ENCODE peak calls at places on chromosomes 5 and 9, in five cellular contexts. One of them, this sample, is unnamed.

GRCh38 chr9:84187090-84187489 is 153.5 kb downstream of the SLC28A3 start:
- DNase-seq in trophoblast cell: no peak
- DNase-seq in IMR-90: no peak
- DNase-seq in neuronal stem cell: no peak
- DNase-seq in H9: no peak
- DNase-seq in this sample: no peak

GRCh38 chr5:91126448-91126847 is 256.7 kb downstream of the ARRDC3 start:
- DNase-seq in neuronal stem cell: no peak
- DNase-seq in trophoblast cell: no peak
- DNase-seq in H9: no peak
- DNase-seq in IMR-90: peak
- DNase-seq in this sample: no peak

GRCh38 chr5:141747646-141748229 is 65.7 kb upstream of the ARAP3 start:
- DNase-seq in H9: no peak
- DNase-seq in IMR-90: no peak
- DNase-seq in neuronal stem cell: no peak
- DNase-seq in trophoblast cell: no peak
- DNase-seq in this sample: no peak

GRCh38 chr5:120146787-120147186 is 317.3 kb upstream of the PRR16 start:
- DNase-seq in neuronal stem cell: no peak
- DNase-seq in trophoblast cell: no peak
- DNase-seq in H9: no peak
- DNase-seq in IMR-90: peak
- DNase-seq in this sample: no peak

GRCh38 chr5:132134384-132134783 is 60.8 kb downstream of the CSF2 start:
- DNase-seq in neuronal stem cell: no peak
- DNase-seq in IMR-90: peak
- DNase-seq in trophoblast cell: peak
- DNase-seq in H9: no peak
- DNase-seq in this sample: peak

GRCh38 chr5:1765141-1765879 is 34.3 kb downstream of the MRPL36 start:
- DNase-seq in trophoblast cell: no peak
- DNase-seq in neuronal stem cell: no peak
- DNase-seq in IMR-90: peak
- DNase-seq in H9: peak
- DNase-seq in this sample: no peak

GRCh38 chr5:158882660-158883059 is 217.1 kb downstream of the EBF1 start:
- DNase-seq in IMR-90: no peak
- DNase-seq in trophoblast cell: no peak
- DNase-seq in H9: no peak
- DNase-seq in neuronal stem cell: no peak
- DNase-seq in this sample: no peak

GRCh38 chr5:96344678-96345612 is 88.1 kb downstream of the PCSK1 start:
- DNase-seq in neuronal stem cell: peak
- DNase-seq in H9: no peak
- DNase-seq in IMR-90: peak
- DNase-seq in trophoblast cell: peak
- DNase-seq in this sample: peak

GRCh38 chr9:37938121-37938906 is 34.4 kb upstream of the SLC25A51 start:
- DNase-seq in neuronal stem cell: no peak
- DNase-seq in IMR-90: peak
- DNase-seq in H9: no peak
- DNase-seq in trophoblast cell: peak
- DNase-seq in this sample: peak

GRCh38 chr5:172429201-172429940 is 25.0 kb downstream of the SH3PXD2B start:
- DNase-seq in IMR-90: peak
- DNase-seq in H9: no peak
- DNase-seq in neuronal stem cell: no peak
- DNase-seq in trophoblast cell: peak
- DNase-seq in this sample: no peak

GRCh38 chr5:1894243-1894642 is 11.5 kb upstream of the IRX4 start:
- DNase-seq in H9: no peak
- DNase-seq in trophoblast cell: no peak
- DNase-seq in IMR-90: no peak
- DNase-seq in neuronal stem cell: no peak
- DNase-seq in this sample: peak

GRCh38 chr9:78112004-78112403 is 80.4 kb upstream of the GNAQ start:
- DNase-seq in H9: no peak
- DNase-seq in trophoblast cell: no peak
- DNase-seq in IMR-90: no peak
- DNase-seq in neuronal stem cell: no peak
- DNase-seq in this sample: no peak

GRCh38 chr9:21252727-21253547 is 13.1 kb upstream of the IFNA14 start:
- DNase-seq in IMR-90: peak
- DNase-seq in trophoblast cell: peak
- DNase-seq in H9: no peak
- DNase-seq in neuronal stem cell: peak
- DNase-seq in this sample: peak

GRCh38 chr9:5839572-5839902 is 6.6 kb upstream of the ERMP1 start:
- DNase-seq in IMR-90: no peak
- DNase-seq in H9: no peak
- DNase-seq in neuronal stem cell: no peak
- DNase-seq in trophoblast cell: no peak
- DNase-seq in this sample: no peak
- H3K18ac ChIP-seq in IMR-90: no peak
- H3K18ac ChIP-seq in H9: no peak
- H3K18ac ChIP-seq in neuronal stem cell: peak
- H3K18ac ChIP-seq in trophoblast cell: peak
- H3K18ac ChIP-seq in this sample: peak

GRCh38 chr9:134626576-134627416 is 14.8 kb upstream of the COL5A1 start:
- DNase-seq in H9: peak
- DNase-seq in IMR-90: peak
- DNase-seq in trophoblast cell: no peak
- DNase-seq in neuronal stem cell: no peak
- DNase-seq in this sample: peak
- H4K8ac ChIP-seq in H9: no peak
- H4K8ac ChIP-seq in IMR-90: peak
- H4K8ac ChIP-seq in trophoblast cell: no peak
- H4K8ac ChIP-seq in neuronal stem cell: no peak
- H4K8ac ChIP-seq in this sample: no peak

GRCh38 chr5:79621056-79621455 is 8.8 kb downstream of the TENT2 start:
- DNase-seq in trophoblast cell: peak
- DNase-seq in neuronal stem cell: no peak
- DNase-seq in H9: no peak
- DNase-seq in IMR-90: peak
- DNase-seq in this sample: no peak
- H3K23ac ChIP-seq in trophoblast cell: no peak
- H3K23ac ChIP-seq in neuronal stem cell: no peak
- H3K23ac ChIP-seq in H9: no peak
- H3K23ac ChIP-seq in IMR-90: no peak
- H3K23ac ChIP-seq in this sample: no peak

GRCh38 chr9:68778635-68779034 is 73.6 kb downstream of the PIP5K1B start:
- DNase-seq in trophoblast cell: no peak
- DNase-seq in IMR-90: no peak
- DNase-seq in H9: no peak
- DNase-seq in neuronal stem cell: no peak
- DNase-seq in this sample: no peak

GRCh38 chr9:68779558-68780376 is 74.7 kb downstream of the PIP5K1B start:
- DNase-seq in H9: peak
- DNase-seq in IMR-90: peak
- DNase-seq in neuronal stem cell: peak
- DNase-seq in trophoblast cell: peak
- DNase-seq in this sample: peak

GRCh38 chr9:68781866-68782265 is 76.8 kb downstream of the PIP5K1B start:
- DNase-seq in neuronal stem cell: no peak
- DNase-seq in trophoblast cell: no peak
- DNase-seq in H9: no peak
- DNase-seq in IMR-90: no peak
- DNase-seq in this sample: no peak

GRCh38 chr9:68780735-68781134 is 75.7 kb downstream of the PIP5K1B start:
- DNase-seq in trophoblast cell: no peak
- DNase-seq in IMR-90: peak
- DNase-seq in neuronal stem cell: no peak
- DNase-seq in H9: no peak
- DNase-seq in this sample: no peak

GRCh38 chr9:68780377-68780707 is 75.3 kb downstream of the PIP5K1B start:
- DNase-seq in IMR-90: no peak
- DNase-seq in H9: no peak
- DNase-seq in neuronal stem cell: no peak
- DNase-seq in trophoblast cell: no peak
- DNase-seq in this sample: no peak
- H3K18ac ChIP-seq in IMR-90: no peak
- H3K18ac ChIP-seq in H9: no peak
- H3K18ac ChIP-seq in neuronal stem cell: peak
- H3K18ac ChIP-seq in trophoblast cell: peak
- H3K18ac ChIP-seq in this sample: no peak

DNA sequence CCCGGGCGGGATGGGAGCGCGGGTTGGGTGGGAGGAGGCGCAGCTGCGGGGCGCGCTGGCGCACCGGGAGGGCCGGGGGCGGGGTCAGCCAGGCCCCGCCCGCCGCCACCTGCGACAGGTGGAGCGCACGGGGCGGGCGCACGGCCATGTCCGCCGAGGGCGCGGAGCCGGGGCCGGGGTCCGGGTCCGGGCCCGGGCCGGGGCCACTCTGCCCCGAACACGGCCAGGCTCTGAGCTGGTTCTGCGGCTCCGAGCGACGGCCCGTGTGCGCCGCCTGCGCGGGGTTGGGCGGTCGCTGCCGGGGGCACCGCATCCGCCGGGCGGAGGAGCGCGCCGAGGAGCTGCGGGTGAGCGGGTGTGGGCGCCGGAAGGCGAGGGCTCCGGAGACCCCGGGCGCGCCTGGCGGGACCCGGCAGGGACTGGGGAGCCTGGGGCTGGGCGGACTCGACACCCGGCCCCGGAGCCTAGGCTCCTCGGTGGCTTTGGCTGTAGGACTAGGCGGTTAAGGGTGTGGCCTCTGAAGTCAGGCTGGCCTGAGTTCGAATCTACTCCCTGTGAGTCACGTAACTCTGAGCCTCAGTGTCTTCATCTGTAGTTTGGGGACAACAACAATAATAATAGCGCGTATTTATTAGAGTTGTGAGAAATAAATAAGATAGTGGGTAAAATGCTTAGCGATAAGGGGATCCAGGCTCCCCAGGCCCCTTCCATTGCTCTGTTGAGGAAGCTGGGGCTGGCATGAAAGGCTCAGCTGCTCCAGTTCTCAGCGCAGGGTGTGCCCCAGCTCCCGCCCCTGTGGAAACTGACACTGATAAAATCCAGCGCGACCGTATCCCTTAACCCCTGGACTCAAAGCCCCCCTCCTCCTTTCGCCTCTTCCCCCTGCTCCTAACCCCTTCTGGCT is at the start of gene BSPRY:
- DNase-seq in trophoblast cell: peak
- DNase-seq in neuronal stem cell: no peak
- DNase-seq in H9: peak
- DNase-seq in IMR-90: no peak
- DNase-seq in this sample: no peak
- H4K8ac ChIP-seq in trophoblast cell: no peak
- H4K8ac ChIP-seq in neuronal stem cell: no peak
- H4K8ac ChIP-seq in H9: no peak
- H4K8ac ChIP-seq in IMR-90: no peak
- H4K8ac ChIP-seq in this sample: no peak

GRCh38 chr5:113169720-113170119 is 193.1 kb downstream of the DCP2 start:
- DNase-seq in H9: no peak
- DNase-seq in IMR-90: peak
- DNase-seq in trophoblast cell: peak
- DNase-seq in neuronal stem cell: no peak
- DNase-seq in this sample: no peak

GRCh38 chr5:113164016-113164415 is 187.4 kb downstream of the DCP2 start:
- DNase-seq in IMR-90: no peak
- DNase-seq in neuronal stem cell: no peak
- DNase-seq in trophoblast cell: no peak
- DNase-seq in H9: no peak
- DNase-seq in this sample: no peak

GRCh38 chr5:113166285-113166684 is 189.7 kb downstream of the DCP2 start:
- DNase-seq in trophoblast cell: no peak
- DNase-seq in neuronal stem cell: no peak
- DNase-seq in H9: no peak
- DNase-seq in IMR-90: peak
- DNase-seq in this sample: no peak

GRCh38 chr5:113167985-113168384 is 191.4 kb downstream of the DCP2 start:
- DNase-seq in H9: no peak
- DNase-seq in IMR-90: no peak
- DNase-seq in trophoblast cell: no peak
- DNase-seq in neuronal stem cell: no peak
- DNase-seq in this sample: no peak

GRCh38 chr5:113166710-113167366 is 190.2 kb downstream of the DCP2 start:
- DNase-seq in H9: no peak
- DNase-seq in IMR-90: peak
- DNase-seq in neuronal stem cell: no peak
- DNase-seq in trophoblast cell: peak
- DNase-seq in this sample: no peak
- H3K23ac ChIP-seq in H9: no peak
- H3K23ac ChIP-seq in IMR-90: peak
- H3K23ac ChIP-seq in neuronal stem cell: no peak
- H3K23ac ChIP-seq in trophoblast cell: no peak
- H3K23ac ChIP-seq in this sample: no peak